ENCODE peak calls at places on chromosomes 11 and 22, in eight cellular contexts. T, F, L, G, H, Z, Q and K are unnamed samples.

GRCh38 chr22:43273902-43274484 is 69.2 kb downstream of the SCUBE1 start:
- DNase-seq in T (no peak), F (no peak), L (peak; percentile 54), G (peak; percentile 73), H (peak; percentile 47), Z (peak; percentile 55), Q (no peak), K (no peak)

GRCh38 chr11:62104816-62105610 is 18.8 kb upstream of the INCENP start:
- DNase-seq in T (no peak), F (no peak), L (no peak), G (no peak), H (no peak), Z (no peak), Q (no peak), K (no peak)

GRCh38 chr22:36351921-36352774 is 35.6 kb downstream of the MYH9 start:
- DNase-seq in T (no peak), F (no peak), L (no peak), G (no peak), H (no peak), Z (no peak), Q (no peak), K (no peak)

GRCh38 chr22:43393845-43394474 is 17.9 kb upstream of the MPPED1 start:
- DNase-seq in T (no peak), F (no peak), L (no peak), G (no peak), H (no peak), Z (no peak), Q (no peak), K (no peak)

GRCh38 chr11:75576445-75577049 is 14.5 kb downstream of the SERPINH1 start:
- DNase-seq in T (no peak), F (no peak), L (no peak), G (no peak), H (no peak), Z (no peak), Q (peak; percentile 35), K (no peak)

GRCh38 chr11:1057806-1058205 is 16.9 kb upstream of the MUC2 start:
- DNase-seq in T (no peak), F (no peak), L (no peak), G (no peak), H (no peak), Z (no peak), Q (peak; percentile 1), K (no peak)

GRCh38 chr22:45033136-45033535 is 23.3 kb upstream of the PHF21B start:
- DNase-seq in T (no peak), F (no peak), L (no peak), G (no peak), H (no peak), Z (peak; percentile 9), Q (no peak), K (no peak)

GRCh38 chr22:35299217-35299716 is 427 bp upstream of the TOM1 start:
- DNase-seq in T (no peak), F (no peak), L (peak; percentile 44), G (no peak), H (no peak), Z (no peak), Q (no peak), K (no peak)

GRCh38 chr11:129268371-129268770 is 76.2 kb upstream of the ARHGAP32 start:
- DNase-seq in T (no peak), F (no peak), L (peak; percentile 86), G (no peak), H (no peak), Z (peak; percentile 35), Q (no peak), K (no peak)

GRCh38 chr11:36191941-36192340 is 97.3 kb downstream of the COMMD9 start:
- DNase-seq in T (no peak), F (no peak), L (no peak), G (no peak), H (no peak), Z (no peak), Q (no peak), K (no peak)

GRCh38 chr22:39574779-39575551 is 4.4 kb downstream of the CACNA1I start:
- DNase-seq in T (no peak), F (no peak), L (peak; percentile 58), G (no peak), H (peak; percentile 80), Z (peak; percentile 45), Q (no peak), K (no peak)

GRCh38 chr22:36184433-36185035 is 17.1 kb downstream of the APOL4 start:
- DNase-seq in T (no peak), F (no peak), L (peak; percentile 81), G (no peak), H (no peak), Z (no peak), Q (no peak), K (peak; percentile 64)

GRCh38 chr22:47366026-47366767 is 603.7 kb downstream of the TBC1D22A start:
- DNase-seq in T (no peak), F (no peak), L (no peak), G (no peak), H (no peak), Z (no peak), Q (no peak), K (no peak)

GRCh38 chr11:47961383-47961782 is 19.0 kb upstream of the PTPRJ start:
- DNase-seq in T (no peak), F (no peak), L (no peak), G (peak; percentile 18), H (peak; percentile 43), Z (no peak), Q (no peak), K (no peak)

GRCh38 chr11:119685073-119685746 is 43.8 kb downstream of the NECTIN1 start:
- DNase-seq in T (no peak), F (no peak), L (no peak), G (no peak), H (no peak), Z (no peak), Q (no peak), K (no peak)

GRCh38 chr11:22432331-22433065 is 94.3 kb downstream of the SLC17A6 start:
- DNase-seq in T (peak; percentile 31), F (no peak), L (no peak), G (peak; percentile 32), H (no peak), Z (peak; percentile 67), Q (peak; percentile 18), K (peak; percentile 30)

GRCh38 chr11:40401132-40401853 is 1058.2 kb downstream of the LRRC4C start:
- DNase-seq in T (no peak), F (no peak), L (peak; percentile 10), G (no peak), H (no peak), Z (no peak), Q (no peak), K (no peak)

GRCh38 chr11:73095613-73096012 is 46.5 kb downstream of the FCHSD2 start:
- DNase-seq in T (no peak), F (no peak), L (no peak), G (no peak), H (no peak), Z (no peak), Q (no peak), K (no peak)

GRCh38 chr22:28889625-28890024 is 6.3 kb downstream of the ZNRF3 start:
- DNase-seq in T (no peak), F (no peak), L (no peak), G (no peak), H (no peak), Z (no peak), Q (no peak), K (no peak)

GRCh38 chr22:28894320-28894719 is 10.9 kb downstream of the ZNRF3 start:
- DNase-seq in T (no peak), F (no peak), L (no peak), G (no peak), H (no peak), Z (no peak), Q (no peak), K (peak; percentile 95)

GRCh38 chr22:28892175-28892731 is 8.9 kb downstream of the ZNRF3 start:
- DNase-seq in T (no peak), F (no peak), L (no peak), G (no peak), H (no peak), Z (no peak), Q (no peak), K (no peak)

GRCh38 chr22:28893810-28894209 is 10.4 kb downstream of the ZNRF3 start:
- DNase-seq in T (no peak), F (no peak), L (no peak), G (no peak), H (no peak), Z (no peak), Q (no peak), K (no peak)

GRCh38 chr22:28891156-28891733 is 7.9 kb downstream of the ZNRF3 start:
- DNase-seq in T (no peak), F (no peak), L (no peak), G (no peak), H (no peak), Z (no peak), Q (no peak), K (no peak)
- H3K27ac ChIP-seq in T (no peak overlapping the region), F (no peak overlapping the region), L (no peak overlapping the region), G (no peak overlapping the region), H (no peak overlapping the region), Z (no peak overlapping the region), Q (no peak overlapping the region), K (peak overlapping the region; percentile 35)

DNA sequence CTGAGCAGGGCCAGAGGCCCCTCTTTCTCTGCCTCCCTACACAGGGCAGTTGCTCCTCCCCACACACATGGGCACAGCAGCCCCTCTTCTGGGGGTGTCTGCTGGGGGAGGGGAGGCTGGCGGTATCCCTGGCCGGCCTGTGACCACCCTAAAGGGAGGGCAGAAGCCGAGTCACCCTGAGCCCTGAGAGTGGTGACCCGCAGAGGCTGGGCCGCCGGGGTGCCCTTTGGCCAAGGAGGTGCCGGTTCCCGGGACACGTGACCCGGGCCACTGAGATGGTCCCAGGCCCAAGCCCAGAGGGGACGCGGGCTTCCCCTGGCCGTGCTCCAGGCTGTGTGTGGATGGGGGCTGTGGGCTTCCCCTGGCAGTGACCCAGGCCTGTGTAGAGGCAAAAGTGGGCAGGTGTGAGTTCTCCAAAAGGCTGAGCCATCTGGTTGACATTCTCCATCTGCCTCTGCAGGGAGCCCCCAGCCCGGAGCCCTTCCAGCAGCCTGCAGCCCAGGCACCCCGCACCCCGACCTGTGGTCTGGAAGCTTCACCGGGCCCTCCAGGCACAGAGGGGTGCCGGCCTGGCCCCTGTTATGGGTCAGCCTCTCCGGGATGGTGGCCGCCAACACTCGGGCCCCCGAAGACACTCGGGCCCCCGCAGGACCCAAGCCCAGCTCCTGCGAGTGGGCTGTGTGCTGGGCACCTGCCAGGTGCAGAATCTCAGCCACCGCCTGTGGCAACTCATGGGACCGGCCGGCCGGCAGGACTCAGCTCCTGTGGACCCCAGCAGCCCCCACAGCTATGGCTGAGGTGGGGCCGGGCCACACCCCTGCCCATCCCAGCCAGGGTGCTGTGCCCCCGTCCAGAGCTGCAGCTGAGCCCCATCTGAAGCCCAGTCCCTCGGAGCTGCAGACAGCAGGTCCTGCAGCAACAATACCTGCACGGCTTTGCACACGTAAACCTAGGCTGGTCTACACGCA is 1.0 kb downstream of the ADM2 start:
- DNase-seq in T (no peak), F (no peak), L (no peak), G (no peak), H (no peak), Z (no peak), Q (no peak), K (no peak)
- H3K4me3 ChIP-seq in T (peak overlapping the region; percentile 83), F (peak overlapping the region; percentile 45), L (peak overlapping the region; percentile 82), G (peak overlapping the region; percentile 53), H (peak overlapping the region; percentile 76), Z (no peak overlapping the region), Q (no peak overlapping the region), K (no peak overlapping the region)

GRCh38 chr11:12433571-12434061 is 56.2 kb downstream of the PARVA start:
- DNase-seq in T (no peak), F (no peak), L (no peak), G (no peak), H (no peak), Z (peak; percentile 64), Q (no peak), K (no peak)
- H3K27ac ChIP-seq in T (no peak overlapping the region), F (no peak overlapping the region), L (peak overlapping the region; percentile 76), G (no peak overlapping the region), H (no peak overlapping the region), Z (peak overlapping the region; percentile 75), Q (peak overlapping the region; percentile 75), K (peak overlapping the region; percentile 33)

GRCh38 chr11:125594958-125595357 is 2.3 kb downstream of the STT3A start:
- DNase-seq in T (no peak), F (no peak), L (no peak), G (no peak), H (no peak), Z (no peak), Q (no peak), K (no peak)
- H3K4me3 ChIP-seq in T (no peak overlapping the region), F (no peak overlapping the region), L (no peak overlapping the region), G (no peak overlapping the region), H (no peak overlapping the region), Z (no peak overlapping the region), Q (no peak overlapping the region), K (no peak overlapping the region)